ENCODE peak calls at places on chromosomes 16 and 17, in five cellular contexts. M is pancreas, H is cardiac fibroblast, W is ovary, O is body of pancreas. S is an unnamed sample.

GRCh38 chr17:7548585-7549400 is at the start of gene TNFSF12:
- DNase-seq in M (peak; percentile 70), H (peak; percentile 31), W (peak; percentile 70), O (peak; percentile 67), S (peak; percentile 83)

GRCh38 chr17:4557626-4558310 is 2.6 kb upstream of the MYBBP1A start:
- DNase-seq in M (no peak), H (no peak), W (no peak), O (no peak), S (no peak)

GRCh38 chr16:86566601-86566965 is at the start of gene FOXC2:
- DNase-seq in M (peak; percentile 53), H (peak; percentile 96), W (peak; percentile 67), O (peak; percentile 77), S (peak; percentile 86)

GRCh38 chr16:49701867-49702494 is 153.9 kb downstream of the ZNF423 start:
- DNase-seq in M (no peak), H (peak; percentile 93), W (peak; percentile 81), O (peak; percentile 33), S (peak; percentile 53)

GRCh38 chr16:4323071-4323844 is 7.4 kb downstream of the GLIS2 start:
- DNase-seq in M (peak; percentile 67), H (no peak), W (peak; percentile 49), O (peak; percentile 74), S (no peak)

GRCh38 chr16:73599870-73600269 is 551.9 kb upstream of the ZFHX3 start:
- DNase-seq in M (no peak), H (no peak), W (no peak), O (no peak), S (no peak)

GRCh38 chr16:84600343-84601229 is 17.3 kb downstream of the COTL1 start:
- DNase-seq in M (no peak), H (no peak), W (no peak), O (no peak), S (no peak)

GRCh38 chr16:18800674-18801196 is 614 bp downstream of the ARL6IP1 start:
- DNase-seq in M (no peak), H (peak; percentile 21), W (no peak), O (no peak), S (no peak)

GRCh38 chr17:81547614-81547982 is 4.6 kb downstream of the FAAP100 start:
- DNase-seq in M (peak; percentile 52), H (no peak), W (no peak), O (no peak), S (no peak)

GRCh38 chr16:23156946-23157460 is 7.8 kb upstream of the USP31 start:
- DNase-seq in M (no peak), H (no peak), W (no peak), O (no peak), S (no peak)

GRCh38 chr16:23152386-23153178 is 3.3 kb upstream of the USP31 start:
- DNase-seq in M (no peak), H (no peak), W (no peak), O (no peak), S (no peak)

GRCh38 chr16:23156110-23156509 is 6.9 kb upstream of the USP31 start:
- DNase-seq in M (no peak), H (no peak), W (no peak), O (no peak), S (no peak)

GRCh38 chr16:23158114-23158513 is 8.9 kb upstream of the USP31 start:
- DNase-seq in M (no peak), H (no peak), W (no peak), O (no peak), S (no peak)

GRCh38 chr16:23155445-23156049 is 6.3 kb upstream of the USP31 start:
- DNase-seq in M (peak; percentile 34), H (peak; percentile 33), W (no peak), O (peak; percentile 51), S (no peak)
- TF ChIP-seq CTCF in M (peak; percentile 9), H (peak; percentile 43), W (no peak), O (peak; percentile 7), S (peak; percentile 49)

DNA sequence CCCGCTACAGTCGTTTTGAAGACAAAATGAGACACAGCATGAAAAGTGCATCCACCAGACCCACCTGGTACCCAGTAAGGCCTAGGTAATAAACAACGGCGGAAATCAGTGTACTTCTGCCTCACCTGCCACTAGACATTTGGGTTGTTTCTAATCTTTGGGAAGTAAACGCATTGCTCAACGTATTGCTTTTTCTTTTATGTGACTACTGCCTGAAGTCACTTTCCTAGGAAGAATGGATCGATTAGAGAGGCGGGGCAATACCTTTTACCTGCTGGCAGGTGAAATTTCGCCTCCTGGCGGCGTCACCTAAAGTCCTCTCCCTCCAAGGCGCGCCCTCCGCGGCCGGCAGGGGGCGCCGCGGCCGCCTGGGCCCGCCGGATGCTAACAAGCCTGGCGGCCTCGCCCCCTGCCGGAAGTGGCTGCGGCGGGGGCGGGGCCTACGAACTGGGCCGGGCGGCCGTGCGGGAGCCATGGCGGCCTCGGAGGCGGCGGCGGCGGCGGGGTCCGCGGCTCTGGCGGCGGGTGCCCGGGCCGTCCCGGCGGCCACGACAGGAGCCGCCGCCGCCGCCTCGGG is at the start of gene ATMIN:
- DNase-seq in M (peak; percentile 94), H (peak; percentile 88), W (peak; percentile 88), O (peak; percentile 94), S (peak; percentile 76)
- H3K4me3 ChIP-seq in M (peak within 1 kb of the TSS; percentile 81), H (peak within 1 kb of the TSS; percentile 70), W (peak within 1 kb of the TSS; percentile 76), O (peak within 1 kb of the TSS; percentile 66), S (peak within 1 kb of the TSS; percentile 69)

DNA sequence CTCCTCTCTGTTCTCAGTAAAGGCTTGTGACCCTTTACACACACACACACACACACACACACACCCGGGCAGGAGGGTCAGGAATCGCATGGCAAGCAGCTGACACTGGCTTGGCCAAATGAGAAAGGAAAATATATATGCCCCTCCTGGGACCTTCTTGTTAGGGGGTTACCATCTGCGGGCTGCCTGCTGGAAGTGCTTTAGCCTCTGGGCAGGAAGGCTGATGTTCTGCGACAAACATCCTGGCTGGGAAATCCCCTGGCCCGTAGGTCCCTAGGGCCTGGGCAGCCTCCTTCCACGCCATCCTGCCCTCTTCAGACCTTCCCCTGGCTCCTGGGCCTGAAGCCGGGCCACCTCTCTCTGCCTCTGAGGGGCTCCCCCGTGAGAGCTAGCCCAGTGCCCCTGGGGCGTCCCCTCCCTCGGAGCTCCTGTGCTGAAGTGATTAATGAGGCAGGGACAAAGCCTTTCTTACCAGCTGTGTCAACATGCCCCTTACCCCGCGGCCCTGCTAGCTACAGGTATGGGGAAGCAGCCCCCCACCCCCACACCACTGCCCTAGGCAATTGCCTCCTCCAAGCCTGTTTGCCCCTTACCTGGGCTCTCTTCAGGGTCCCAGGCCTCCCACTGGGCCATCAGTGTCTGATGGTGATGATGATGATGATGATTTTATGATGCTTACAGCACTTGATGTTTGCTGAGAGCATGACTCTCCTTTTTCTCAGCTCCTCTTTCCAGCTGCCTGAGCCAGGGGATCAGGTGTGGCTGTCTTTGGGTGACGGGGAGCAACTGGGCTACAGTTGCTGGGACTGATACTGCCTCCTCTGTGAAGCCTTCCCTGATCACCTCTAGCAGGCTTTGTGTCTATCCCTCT is 32.8 kb upstream of the ETV4 start:
- DNase-seq in M (no peak), H (peak; percentile 48), W (no peak), O (peak; percentile 17), S (no peak)
- TF ChIP-seq CTCF in M (no peak), H (no peak), W (no peak), O (no peak), S (no peak)

GRCh38 chr17:2547176-2547575 is 35.5 kb upstream of the METTL16 start:
- DNase-seq in M (no peak), H (peak; percentile 48), W (no peak), O (no peak), S (no peak)

GRCh38 chr17:2551928-2552327 is 40.2 kb upstream of the METTL16 start:
- DNase-seq in M (no peak), H (no peak), W (no peak), O (no peak), S (no peak)

GRCh38 chr17:2549392-2550211 is 37.9 kb upstream of the METTL16 start:
- DNase-seq in M (no peak), H (no peak), W (no peak), O (no peak), S (no peak)

GRCh38 chr17:2551493-2551892 is 39.8 kb upstream of the METTL16 start:
- DNase-seq in M (no peak), H (no peak), W (no peak), O (no peak), S (no peak)
- H3K4me3 ChIP-seq in M (no peak overlapping the region), H (no peak overlapping the region), W (no peak overlapping the region), O (no peak overlapping the region), S (no peak overlapping the region)

GRCh38 chr16:29736112-29736511 is 9.7 kb downstream of the C16orf54 start:
- DNase-seq in M (no peak), H (no peak), W (no peak), O (no peak), S (no peak)
- TF ChIP-seq CTCF in M (no peak), H (no peak), W (no peak), O (no peak), S (no peak)

GRCh38 chr16:27852116-27852515 is 211.4 kb downstream of the GSG1L start:
- DNase-seq in M (no peak), H (no peak), W (no peak), O (no peak), S (no peak)

GRCh38 chr16:27851586-27851985 is 211.9 kb downstream of the GSG1L start:
- DNase-seq in M (no peak), H (no peak), W (no peak), O (no peak), S (no peak)

GRCh38 chr16:27852681-27853080 is 210.8 kb downstream of the GSG1L start:
- DNase-seq in M (no peak), H (no peak), W (no peak), O (no peak), S (no peak)

GRCh38 chr16:27853101-27853500 is 210.4 kb downstream of the GSG1L start:
- DNase-seq in M (no peak), H (no peak), W (no peak), O (no peak), S (no peak)

DNA sequence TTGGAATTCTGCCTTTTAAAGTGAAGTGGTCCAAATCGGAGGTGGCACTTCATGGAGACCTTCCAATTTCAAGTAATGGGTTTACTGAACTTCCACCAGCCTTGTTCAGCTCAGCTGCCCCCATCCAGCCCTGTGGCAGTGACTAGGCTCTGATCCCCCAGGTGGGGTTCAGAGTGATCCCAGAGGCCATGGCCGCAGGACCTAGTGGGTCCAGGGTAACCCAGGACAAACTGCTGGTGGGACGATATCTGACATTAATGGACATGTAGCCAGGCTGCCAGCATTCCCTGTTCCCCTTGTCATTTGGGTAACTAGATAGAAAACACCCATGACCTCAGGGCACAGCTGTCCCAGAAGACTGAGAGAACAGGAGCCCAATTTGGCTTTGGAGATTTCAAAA is 209.9 kb downstream of the GSG1L start:
- DNase-seq in M (no peak), H (no peak), W (no peak), O (no peak), S (no peak)
- H3K4me3 ChIP-seq in M (no peak overlapping the region), H (no peak overlapping the region), W (no peak overlapping the region), O (no peak overlapping the region), S (no peak overlapping the region)

GRCh38 chr17:54891176-54891821 is 9.4 kb upstream of the TOM1L1 start:
- DNase-seq in M (peak; percentile 24), H (peak; percentile 76), W (no peak), O (peak; percentile 53), S (peak; percentile 6)
- TF ChIP-seq CTCF in M (peak; percentile 20), H (peak; percentile 27), W (no peak), O (peak; percentile 66), S (peak; percentile 19)

GRCh38 chr17:72926171-72926570 is 166.3 kb downstream of the SLC39A11 start:
- DNase-seq in M (no peak), H (no peak), W (no peak), O (no peak), S (no peak)
- H3K4me3 ChIP-seq in M (no peak overlapping the region), H (no peak overlapping the region), W (no peak overlapping the region), O (no peak overlapping the region), S (no peak overlapping the region)

S was measured in heart right ventricle.